ENCODE peak calls at places on chromosomes 4 and X, in nine cellular contexts. P is GM04503; O is stimulated activated CD8-positive, alpha-beta memory T cell treated with anti-CD3 and anti-CD28 coated beads, Interleukin-7, amount 100 ng/mL, for 1 hour; E is type B pancreatic cell; X is activated T-cell treated with anti-CD3 and anti-CD28 coated beads, Interleukin-2, amount 50 U/mL, for 24 hours; B is fibroblast of pulmonary artery; M is mesenchymal stem cell; I is activated naive CD4-positive, alpha-beta T cell treated with anti-CD3 and anti-CD28 coated beads, Interleukin-2, amount 50 U/mL, for 72 hours; J is BJ. Z is an unnamed sample.

GRCh38 chr4:21507439-21507838 is 441.1 kb downstream of the KCNIP4 start:
- DNase-seq in I (no peak), O (no peak), B (peak), P (no peak), X (no peak), E (no peak), M (peak), J (no peak), Z (no peak)

GRCh38 chr4:94457692-94458106 is 6.0 kb downstream of the PDLIM5 start:
- DNase-seq in J (no peak), I (no peak), B (peak), E (no peak), X (no peak), M (peak), O (no peak), P (no peak), Z (no peak)

GRCh38 chrX:119880076-119880475 is 8.4 kb downstream of the NDUFA1 start:
- DNase-seq in M (no peak), J (no peak), B (no peak), I (no peak), O (no peak), E (no peak), X (no peak), P (no peak), Z (no peak)

GRCh38 chr4:168598191-168598590 is 101.3 kb downstream of the PALLD start:
- DNase-seq in O (no peak), X (no peak), E (no peak), J (no peak), P (peak), B (peak), M (no peak), I (no peak), Z (no peak)

GRCh38 chrX:100085851-100086250 is 324.2 kb downstream of the PCDH19 start:
- DNase-seq in J (peak), X (no peak), P (no peak), E (no peak), I (no peak), O (no peak), B (no peak), M (no peak), Z (no peak)

GRCh38 chr4:128796934-128797333 is 12.6 kb upstream of the JADE1 start:
- DNase-seq in P (no peak), I (no peak), B (no peak), O (no peak), J (no peak), E (no peak), M (no peak), X (no peak), Z (no peak)

GRCh38 chrX:9340619-9341304 is 124.1 kb upstream of the TBL1X start:
- DNase-seq in E (no peak), P (no peak), I (no peak), M (peak), X (peak), B (peak), O (no peak), J (no peak), Z (no peak)

GRCh38 chr4:76250962-76251361 is 559 bp upstream of the FAM47E start:
- DNase-seq in I (no peak), J (no peak), B (no peak), O (no peak), P (no peak), M (no peak), E (no peak), X (no peak), Z (no peak)

GRCh38 chr4:71732706-71733105 is 51.2 kb downstream of the GC start:
- DNase-seq in P (no peak), B (peak), X (no peak), E (no peak), M (peak), J (no peak), I (no peak), O (no peak), Z (no peak)

GRCh38 chrX:48818098-48818497 is 8.2 kb upstream of the ERAS start:
- DNase-seq in E (no peak), O (no peak), I (no peak), M (no peak), X (no peak), J (no peak), B (no peak), P (no peak), Z (no peak)

GRCh38 chr4:152102184-152103000 is 341.6 kb upstream of the GATB start:
- DNase-seq in X (no peak), J (peak), O (no peak), P (no peak), E (no peak), M (peak), I (no peak), B (no peak), Z (no peak)

GRCh38 chrX:107894038-107894437 is 68.4 kb downstream of the MID2 start:
- DNase-seq in O (no peak), J (no peak), P (no peak), E (no peak), M (peak), X (no peak), I (no peak), B (peak), Z (no peak)

GRCh38 chrX:12949927-12950656 is 24.8 kb upstream of the TMSB4X start:
- DNase-seq in J (no peak), B (peak), I (peak), P (peak), M (peak), O (peak), X (peak), E (no peak), Z (peak)

GRCh38 chr4:76504613-76505465 is 69.8 kb downstream of the SHROOM3 start:
- DNase-seq in E (no peak), X (no peak), J (no peak), M (peak), I (no peak), O (no peak), P (no peak), B (peak), Z (no peak)

GRCh38 chrX:156005144-156005543 is 7.6 kb downstream of the IL9R start:
- DNase-seq in E (no peak), M (no peak), I (no peak), J (no peak), X (no peak), B (no peak), P (no peak), O (no peak), Z (no peak)

GRCh38 chr4:85860066-85860465 is 385.1 kb downstream of the ARHGAP24 start:
- DNase-seq in M (no peak), E (no peak), I (no peak), B (peak), O (no peak), X (no peak), P (no peak), J (no peak), Z (no peak)

GRCh38 chr4:38313999-38314561 is 349.9 kb upstream of the KLF3 start:
- DNase-seq in M (no peak), I (no peak), B (peak), J (no peak), P (no peak), O (no peak), E (no peak), X (no peak), Z (no peak)

GRCh38 chr4:139659735-139660424 is 5.7 kb upstream of the MGST2 start:
- DNase-seq in I (no peak), J (no peak), M (no peak), X (no peak), P (no peak), O (no peak), B (no peak), E (no peak), Z (no peak)

GRCh38 chr4:163548481-163549243 is 54.2 kb downstream of the TMA16 start:
- DNase-seq in E (no peak), J (no peak), I (no peak), O (no peak), P (no peak), B (peak), M (peak), X (no peak), Z (no peak)

GRCh38 chr4:168218663-168219062 is 99.9 kb downstream of the DDX60 start:
- DNase-seq in B (peak), M (peak), I (no peak), J (peak), E (no peak), X (no peak), P (peak), O (no peak), Z (no peak)

GRCh38 chrX:12013220-12013619 is 125.1 kb upstream of the FRMPD4 start:
- DNase-seq in I (no peak), M (peak), J (no peak), P (no peak), B (peak), O (no peak), E (no peak), X (no peak), Z (no peak)

GRCh38 chrX:34956915-34957314 is 14.3 kb downstream of the FAM47B start:
- DNase-seq in B (peak), X (no peak), J (peak), E (no peak), P (peak), I (no peak), M (peak), O (no peak), Z (no peak)

GRCh38 chrX:13398073-13398823 is 78.4 kb upstream of the ATXN3L start:
- DNase-seq in P (peak), B (peak), O (no peak), E (no peak), X (no peak), M (peak), I (no peak), J (peak), Z (peak)

GRCh38 chr4:106048250-106048931 is 153.1 kb downstream of the NPNT start:
- DNase-seq in O (no peak), M (peak), X (no peak), P (no peak), B (peak), I (no peak), J (no peak), E (no peak), Z (no peak)

GRCh38 chrX:22247169-22247568 is 25.5 kb upstream of the CBLL2 start:
- DNase-seq in P (peak), E (no peak), J (no peak), M (no peak), I (no peak), X (no peak), B (peak), O (no peak), Z (no peak)

GRCh38 chrX:9338986-9339385 is 125.9 kb upstream of the TBL1X start:
- DNase-seq in X (no peak), E (no peak), M (no peak), B (no peak), P (no peak), J (no peak), O (no peak), I (no peak), Z (no peak)

GRCh38 chrX:70313503-70313902 is 23.6 kb downstream of the KIF4A start:
- DNase-seq in J (peak), E (no peak), P (no peak), M (peak), X (no peak), O (no peak), I (no peak), B (peak), Z (no peak)

GRCh38 chr4:80306255-80306654 is 29.3 kb upstream of the CFAP299 start:
- DNase-seq in J (no peak), P (no peak), B (peak), X (no peak), M (peak), E (no peak), I (no peak), O (no peak), Z (no peak)

GRCh38 chr4:174828845-174829701 is at the start of gene GLRA3:
- DNase-seq in P (no peak), O (no peak), B (peak), E (peak), J (no peak), M (peak), X (peak), I (no peak), Z (no peak)

GRCh38 chrX:124231454-124231853 is 101.0 kb upstream of the TEX13D start:
- DNase-seq in M (no peak), P (no peak), E (no peak), J (no peak), X (no peak), O (no peak), I (no peak), B (no peak), Z (no peak)

GRCh38 chrX:110563276-110563675 is 204.6 kb downstream of the RTL9 start:
- DNase-seq in M (no peak), B (no peak), X (no peak), E (no peak), J (peak), I (no peak), O (no peak), P (peak), Z (no peak)

GRCh38 chrX:24601858-24602257 is 45.3 kb downstream of the PCYT1B start:
- DNase-seq in I (no peak), O (no peak), X (no peak), B (no peak), P (no peak), M (no peak), J (no peak), E (no peak), Z (no peak)

GRCh38 chrX:25198253-25198652 is 182.5 kb upstream of the ARX start:
- DNase-seq in B (no peak), P (no peak), I (no peak), J (no peak), E (no peak), O (no peak), M (no peak), X (no peak), Z (no peak)

GRCh38 chrX:5979338-5979737 is 249.3 kb downstream of the NLGN4X start:
- DNase-seq in E (no peak), P (no peak), I (no peak), J (no peak), M (no peak), B (no peak), O (no peak), X (no peak), Z (no peak)

GRCh38 chr4:749771-750666 is 44.4 kb downstream of the PCGF3 start:
- DNase-seq in E (no peak), I (no peak), M (no peak), J (no peak), B (peak), X (no peak), O (no peak), P (peak), Z (peak)